ENCODE peak calls at places on chromosome 20, in five cellular contexts. One of them, this sample, is unnamed.

GRCh38 chr20:53935353-53936084 is 134.9 kb downstream of the BCAS1 start:
- DNase-seq in uterus: no peak
- DNase-seq in Peyer's patch: no peak
- DNase-seq in tibial nerve: no peak
- DNase-seq in prostate gland: no peak
- DNase-seq in this sample: peak; percentile 62

GRCh38 chr20:21498646-21499045 is 15.2 kb downstream of the NKX2-2 start:
- DNase-seq in prostate gland: no peak
- DNase-seq in tibial nerve: no peak
- DNase-seq in Peyer's patch: no peak
- DNase-seq in uterus: no peak
- DNase-seq in this sample: no peak

GRCh38 chr20:63739129-63740069 is at the start of gene SLC2A4RG:
- DNase-seq in Peyer's patch: peak; percentile 90
- DNase-seq in uterus: peak; percentile 85
- DNase-seq in prostate gland: peak; percentile 71
- DNase-seq in tibial nerve: peak; percentile 69
- DNase-seq in this sample: peak; percentile 88

GRCh38 chr20:58985656-58986055 is 4.6 kb downstream of the NELFCD start:
- DNase-seq in tibial nerve: peak; percentile 14
- DNase-seq in uterus: no peak
- DNase-seq in Peyer's patch: peak; percentile 31
- DNase-seq in prostate gland: no peak
- DNase-seq in this sample: no peak

GRCh38 chr20:34268851-34269668 is 27.8 kb downstream of the ASIP start:
- DNase-seq in prostate gland: peak; percentile 15
- DNase-seq in uterus: peak; percentile 35
- DNase-seq in tibial nerve: no peak
- DNase-seq in Peyer's patch: peak; percentile 51
- DNase-seq in this sample: peak; percentile 27

GRCh38 chr20:23061713-23062561 is 12.5 kb upstream of the THBD start:
- DNase-seq in tibial nerve: no peak
- DNase-seq in uterus: peak; percentile 36
- DNase-seq in prostate gland: no peak
- DNase-seq in Peyer's patch: peak; percentile 52
- DNase-seq in this sample: peak; percentile 54

GRCh38 chr20:419556-420168 is 11.6 kb downstream of the RBCK1 start:
- DNase-seq in uterus: no peak
- DNase-seq in prostate gland: peak; percentile 44
- DNase-seq in tibial nerve: no peak
- DNase-seq in Peyer's patch: peak; percentile 91
- DNase-seq in this sample: no peak

GRCh38 chr20:5714261-5715041 is 35.8 kb upstream of the SHLD1 start:
- DNase-seq in Peyer's patch: peak; percentile 70
- DNase-seq in uterus: no peak
- DNase-seq in tibial nerve: no peak
- DNase-seq in prostate gland: no peak
- DNase-seq in this sample: no peak

GRCh38 chr20:23159256-23159922 is 73.3 kb upstream of the CD93 start:
- DNase-seq in Peyer's patch: no peak
- DNase-seq in uterus: no peak
- DNase-seq in tibial nerve: no peak
- DNase-seq in prostate gland: no peak
- DNase-seq in this sample: no peak

GRCh38 chr20:2820084-2820895 is 4.1 kb downstream of the TMEM239 start:
- DNase-seq in prostate gland: no peak
- DNase-seq in Peyer's patch: no peak
- DNase-seq in tibial nerve: no peak
- DNase-seq in uterus: peak; percentile 58
- DNase-seq in this sample: no peak

GRCh38 chr20:38875170-38875993 is 50.8 kb upstream of the FAM83D start:
- DNase-seq in tibial nerve: no peak
- DNase-seq in Peyer's patch: peak; percentile 93
- DNase-seq in uterus: no peak
- DNase-seq in prostate gland: no peak
- DNase-seq in this sample: no peak

GRCh38 chr20:25077610-25078169 is 4.3 kb downstream of the VSX1 start:
- DNase-seq in uterus: no peak
- DNase-seq in prostate gland: no peak
- DNase-seq in Peyer's patch: no peak
- DNase-seq in tibial nerve: no peak
- DNase-seq in this sample: no peak

GRCh38 chr20:39245685-39246311 is 283.7 kb downstream of the DHX35 start:
- DNase-seq in prostate gland: no peak
- DNase-seq in tibial nerve: no peak
- DNase-seq in Peyer's patch: no peak
- DNase-seq in uterus: no peak
- DNase-seq in this sample: no peak

GRCh38 chr20:10710995-10711775 is 37.4 kb upstream of the JAG1 start:
- DNase-seq in prostate gland: no peak
- DNase-seq in Peyer's patch: no peak
- DNase-seq in uterus: no peak
- DNase-seq in tibial nerve: no peak
- DNase-seq in this sample: no peak

GRCh38 chr20:41618807-41619294 is 674 bp upstream of the CHD6 start:
- DNase-seq in Peyer's patch: no peak
- DNase-seq in tibial nerve: no peak
- DNase-seq in uterus: no peak
- DNase-seq in prostate gland: peak; percentile 18
- DNase-seq in this sample: no peak

GRCh38 chr20:59242714-59243626 is 57.4 kb upstream of the EDN3 start:
- DNase-seq in tibial nerve: no peak
- DNase-seq in Peyer's patch: no peak
- DNase-seq in uterus: no peak
- DNase-seq in prostate gland: no peak
- DNase-seq in this sample: no peak

GRCh38 chr20:846894-847278 is 13.4 kb downstream of the FAM110A start:
- DNase-seq in tibial nerve: no peak
- DNase-seq in uterus: no peak
- DNase-seq in prostate gland: no peak
- DNase-seq in Peyer's patch: peak; percentile 75
- DNase-seq in this sample: peak; percentile 40

GRCh38 chr20:1533059-1533458 is 24.4 kb downstream of the SIRPD start:
- DNase-seq in Peyer's patch: no peak
- DNase-seq in tibial nerve: no peak
- DNase-seq in uterus: no peak
- DNase-seq in prostate gland: no peak
- DNase-seq in this sample: no peak

GRCh38 chr20:35004749-35005462 is 49.2 kb downstream of the MYH7B start:
- DNase-seq in tibial nerve: peak; percentile 3
- DNase-seq in Peyer's patch: no peak
- DNase-seq in uterus: peak; percentile 2
- DNase-seq in prostate gland: no peak
- DNase-seq in this sample: no peak

GRCh38 chr20:61257596-61257995 is 5.5 kb downstream of the CDH4 start:
- DNase-seq in uterus: no peak
- DNase-seq in Peyer's patch: no peak
- DNase-seq in tibial nerve: no peak
- DNase-seq in prostate gland: no peak
- DNase-seq in this sample: no peak

GRCh38 chr20:16701296-16701695 is 28.5 kb upstream of the SNRPB2 start:
- DNase-seq in tibial nerve: no peak
- DNase-seq in uterus: no peak
- DNase-seq in Peyer's patch: no peak
- DNase-seq in prostate gland: no peak
- DNase-seq in this sample: peak; percentile 4

GRCh38 chr20:33262658-33263065 is 20.4 kb upstream of the BPIFB1 start:
- DNase-seq in uterus: no peak
- DNase-seq in tibial nerve: no peak
- DNase-seq in Peyer's patch: no peak
- DNase-seq in prostate gland: no peak
- DNase-seq in this sample: peak; percentile 17

GRCh38 chr20:57308451-57309410 is 20.9 kb upstream of the SPO11 start:
- DNase-seq in prostate gland: no peak
- DNase-seq in Peyer's patch: no peak
- DNase-seq in uterus: no peak
- DNase-seq in tibial nerve: no peak
- DNase-seq in this sample: no peak

GRCh38 chr20:5667703-5668528 is 82.3 kb upstream of the SHLD1 start:
- DNase-seq in Peyer's patch: no peak
- DNase-seq in tibial nerve: no peak
- DNase-seq in prostate gland: no peak
- DNase-seq in uterus: no peak
- DNase-seq in this sample: no peak

GRCh38 chr20:57788936-57789613 is 79.3 kb upstream of the PMEPA1 start:
- DNase-seq in tibial nerve: no peak
- DNase-seq in prostate gland: no peak
- DNase-seq in Peyer's patch: no peak
- DNase-seq in uterus: no peak
- DNase-seq in this sample: no peak

GRCh38 chr20:1391640-1392442 is 1.0 kb downstream of the FKBP1A start:
- DNase-seq in Peyer's patch: no peak
- DNase-seq in tibial nerve: no peak
- DNase-seq in prostate gland: no peak
- DNase-seq in uterus: no peak
- DNase-seq in this sample: peak; percentile 52

GRCh38 chr20:10863337-10864060 is 189.7 kb upstream of the JAG1 start:
- DNase-seq in prostate gland: no peak
- DNase-seq in uterus: peak; percentile 18
- DNase-seq in tibial nerve: no peak
- DNase-seq in Peyer's patch: no peak
- DNase-seq in this sample: no peak

GRCh38 chr20:63653041-63653973 is at the start of gene STMN3:
- DNase-seq in Peyer's patch: peak; percentile 85
- DNase-seq in prostate gland: peak; percentile 80
- DNase-seq in uterus: peak; percentile 87
- DNase-seq in tibial nerve: peak; percentile 74
- DNase-seq in this sample: peak; percentile 83

GRCh38 chr20:17655865-17656489 is 26.1 kb downstream of the RRBP1 start:
- DNase-seq in prostate gland: no peak
- DNase-seq in tibial nerve: no peak
- DNase-seq in uterus: peak; percentile 14
- DNase-seq in Peyer's patch: no peak
- DNase-seq in this sample: no peak

DNA sequence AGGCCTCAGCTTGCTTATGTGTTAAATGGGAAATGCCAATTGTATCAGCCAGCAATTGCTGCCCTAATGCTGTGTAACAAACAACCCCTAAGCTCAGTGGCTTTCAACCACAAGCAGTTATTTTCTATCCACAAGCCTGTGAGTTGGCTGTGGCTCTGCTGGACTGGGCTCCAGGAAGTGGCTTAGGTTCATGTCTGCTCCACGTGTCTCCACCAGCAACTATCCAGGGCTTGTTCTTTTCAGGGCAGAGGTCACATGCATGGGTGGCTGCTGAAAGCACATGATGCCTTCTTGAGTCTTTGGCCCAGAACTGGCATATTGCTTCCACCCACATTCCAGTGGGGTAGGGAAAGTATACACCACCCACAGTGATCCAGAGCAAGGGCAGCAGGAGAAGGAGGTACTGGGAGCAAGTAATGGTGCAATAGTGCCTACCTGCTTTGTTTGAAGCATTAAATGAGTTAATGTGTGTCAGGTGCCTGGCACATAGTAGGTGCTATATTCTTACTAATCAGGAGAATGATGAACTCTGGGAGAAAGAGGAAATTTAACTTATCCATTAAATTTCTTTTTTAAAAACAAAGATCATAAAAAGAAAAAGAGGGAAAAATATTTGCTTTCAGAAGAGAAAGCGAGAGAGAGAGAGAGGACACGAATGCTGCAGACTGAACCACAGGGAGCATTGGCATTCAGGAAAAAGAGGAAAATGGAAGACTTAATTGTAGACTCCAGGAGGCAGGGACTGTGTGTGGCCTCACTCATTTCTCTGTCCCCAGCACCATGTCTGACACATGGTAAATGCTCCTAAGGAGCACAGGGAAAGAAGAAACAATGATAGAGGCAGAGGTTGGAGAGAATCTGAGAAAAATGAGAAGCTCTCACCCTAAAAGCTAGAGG is 25.2 kb upstream of the RNF24 start:
- DNase-seq in Peyer's patch: peak; percentile 70
- DNase-seq in prostate gland: no peak
- DNase-seq in tibial nerve: no peak
- DNase-seq in uterus: no peak
- DNase-seq in this sample: no peak
- TF ChIP-seq POLR2A in Peyer's patch: peak; percentile 41
- TF ChIP-seq POLR2A in prostate gland: no peak
- TF ChIP-seq POLR2A in tibial nerve: no peak
- TF ChIP-seq POLR2A in uterus: no peak
- TF ChIP-seq POLR2A in this sample: no peak

GRCh38 chr20:36745927-36746659 is at the start of gene NDRG3:
- DNase-seq in Peyer's patch: peak; percentile 98
- DNase-seq in uterus: peak; percentile 93
- DNase-seq in prostate gland: peak; percentile 94
- DNase-seq in tibial nerve: peak; percentile 86
- DNase-seq in this sample: peak; percentile 94
- TF ChIP-seq POLR2A in Peyer's patch: no peak
- TF ChIP-seq POLR2A in uterus: peak; percentile 23
- TF ChIP-seq POLR2A in prostate gland: no peak
- TF ChIP-seq POLR2A in tibial nerve: peak; percentile 18
- TF ChIP-seq POLR2A in this sample: no peak

GRCh38 chr20:36875702-36876472 is at the start of gene TLDC2:
- DNase-seq in Peyer's patch: peak; percentile 91
- DNase-seq in uterus: no peak
- DNase-seq in tibial nerve: no peak
- DNase-seq in prostate gland: no peak
- DNase-seq in this sample: no peak
- TF ChIP-seq POLR2A in Peyer's patch: peak; percentile 99
- TF ChIP-seq POLR2A in uterus: no peak
- TF ChIP-seq POLR2A in tibial nerve: no peak
- TF ChIP-seq POLR2A in prostate gland: no peak
- TF ChIP-seq POLR2A in this sample: no peak

GRCh38 chr20:45948261-45948733 is 13.8 kb downstream of the PCIF1 start:
- DNase-seq in tibial nerve: no peak
- DNase-seq in prostate gland: no peak
- DNase-seq in Peyer's patch: no peak
- DNase-seq in uterus: no peak
- DNase-seq in this sample: no peak

GRCh38 chr20:45951474-45951873 is 17.0 kb downstream of the PCIF1 start:
- DNase-seq in tibial nerve: no peak
- DNase-seq in Peyer's patch: no peak
- DNase-seq in prostate gland: no peak
- DNase-seq in uterus: no peak
- DNase-seq in this sample: peak; percentile 68

GRCh38 chr20:45948742-45949541 is 14.5 kb downstream of the PCIF1 start:
- DNase-seq in tibial nerve: no peak
- DNase-seq in prostate gland: no peak
- DNase-seq in uterus: no peak
- DNase-seq in Peyer's patch: no peak
- DNase-seq in this sample: no peak

GRCh38 chr20:45950330-45950646 is 15.8 kb downstream of the PCIF1 start:
- DNase-seq in Peyer's patch: no peak
- DNase-seq in tibial nerve: no peak
- DNase-seq in uterus: no peak
- DNase-seq in prostate gland: no peak
- DNase-seq in this sample: no peak

GRCh38 chr20:45949542-45950329 is 15.3 kb downstream of the PCIF1 start:
- DNase-seq in uterus: no peak
- DNase-seq in Peyer's patch: no peak
- DNase-seq in tibial nerve: no peak
- DNase-seq in prostate gland: no peak
- DNase-seq in this sample: no peak
- TF ChIP-seq POLR2A in uterus: no peak
- TF ChIP-seq POLR2A in Peyer's patch: no peak
- TF ChIP-seq POLR2A in tibial nerve: no peak
- TF ChIP-seq POLR2A in prostate gland: no peak
- TF ChIP-seq POLR2A in this sample: no peak